ENCODE peak calls at places on chromosomes 7 and 10, in five cellular contexts. X, Z, A, F and N are unnamed samples. For H3K9me3 and H3K27me3, the result is how much of the 10 kb centered on the place peaks cover.

GRCh38 chr7:110399421-110399820 is 691.5 kb upstream of the LRRN3 start:
- DNase-seq in Z (no peak), F (no peak), X (no peak), A (no peak), N (no peak)

GRCh38 chr10:69800109-69800508 is 1.6 kb upstream of the COL13A1 start:
- DNase-seq in A (peak), F (no peak), Z (no peak), X (no peak), N (no peak)

GRCh38 chr7:53428045-53428444 is 392.6 kb downstream of the POM121L12 start:
- DNase-seq in Z (no peak), A (no peak), F (no peak), X (no peak), N (no peak)

GRCh38 chr10:36531621-36532020 is 593.8 kb upstream of the ANKRD30A start:
- DNase-seq in F (no peak), X (no peak), Z (no peak), A (peak), N (no peak)

GRCh38 chr10:89210794-89211425 is 3.8 kb upstream of the CH25H start:
- DNase-seq in Z (no peak), F (no peak), X (no peak), A (no peak), N (no peak)

GRCh38 chr10:121753726-121754476 is 155.7 kb upstream of the FGFR2 start:
- DNase-seq in A (peak), X (no peak), Z (no peak), F (no peak), N (no peak)

GRCh38 chr7:17786314-17786852 is 153.9 kb downstream of the SNX13 start:
- DNase-seq in X (no peak), Z (no peak), F (no peak), A (no peak), N (no peak)

GRCh38 chr10:100065084-100065660 is 16.5 kb downstream of the CPN1 start:
- DNase-seq in X (no peak), Z (no peak), A (no peak), F (no peak), N (no peak)

GRCh38 chr7:74514131-74514591 is 60.5 kb downstream of the GTF2IRD1 start:
- DNase-seq in X (no peak), Z (peak), F (no peak), A (no peak), N (no peak)

GRCh38 chr10:101857802-101858476 is 14.3 kb upstream of the KCNIP2 start:
- DNase-seq in A (no peak), X (no peak), Z (no peak), F (no peak), N (no peak)

DNA sequence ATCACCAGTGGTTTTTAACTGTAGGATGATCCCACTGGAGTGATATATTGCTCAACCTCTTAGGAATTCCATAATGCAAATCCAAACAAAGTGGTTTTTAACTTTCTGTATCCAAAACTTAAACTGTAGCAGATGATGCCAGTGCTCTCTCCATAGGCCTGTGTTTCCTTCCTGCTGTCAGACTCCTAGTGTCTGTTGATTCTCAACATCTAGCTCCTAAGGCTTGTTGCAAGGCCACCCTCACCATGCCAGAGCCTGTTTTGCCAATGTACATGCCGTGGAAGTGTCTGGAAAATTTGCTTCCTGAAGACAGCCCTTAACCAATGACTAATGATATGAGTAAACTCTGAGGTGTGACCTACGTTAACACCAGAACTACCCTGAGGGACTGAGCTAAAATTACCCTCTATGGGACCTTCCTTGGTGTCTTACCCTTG is 39.3 kb downstream of the C1GALT1 start:
- DNase-seq in F (no peak), X (no peak), Z (no peak), A (peak), N (no peak)
- H3K9me3 ChIP-seq in F (under half), X (under half), Z (under half), A (under half), N (under half)

GRCh38 chr7:44445986-44446671 is 44.3 kb downstream of the NUDCD3 start:
- DNase-seq in X (no peak), A (no peak), Z (peak), F (no peak), N (no peak)
- H3K27ac ChIP-seq in X (no peak), A (no peak), Z (peak), F (peak), N (no peak)

GRCh38 chr7:156041398-156041797 is 229.1 kb upstream of the SHH start:
- DNase-seq in A (no peak), F (no peak), X (no peak), Z (no peak), N (no peak)
- H3K27me3 ChIP-seq in A (under half), F (under half), X (under half), Z (under half), N (under half)

DNA sequence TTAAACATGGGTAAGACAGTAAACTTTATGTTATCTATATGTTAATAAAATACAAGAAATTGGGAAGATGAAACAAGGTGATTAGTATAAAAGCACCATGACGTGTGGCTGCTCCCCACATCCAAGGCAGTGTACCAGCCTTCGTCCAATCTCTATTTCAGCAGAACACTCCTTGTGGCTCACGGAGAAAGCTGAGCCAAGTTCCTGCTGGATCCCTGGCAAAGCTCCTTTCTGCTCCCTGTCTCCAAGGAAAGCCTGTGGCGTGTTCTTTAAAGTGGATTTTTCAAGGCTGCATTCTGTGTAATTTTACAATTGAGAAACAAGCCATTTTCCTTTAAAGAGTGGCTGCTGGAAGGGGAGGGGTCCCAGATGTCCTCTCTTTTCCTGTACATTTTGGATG is 467.3 kb downstream of the PTPRN2 start:
- DNase-seq in X (no peak), Z (no peak), A (no peak), F (no peak), N (no peak)
- H3K9me3 ChIP-seq in X (under half), Z (under half), A (under half), F (under half), N (under half)